ENCODE peak calls at places on chromosome 22, in six cellular contexts. R is CD4-positive, alpha-beta T cell; N is body of pancreas; T is AG04450; D is iPS DF 6.9; F is neural progenitor cell. C is an unnamed sample.

GRCh38 chr22:18078329-18079041 is 695 bp downstream of the PEX26 start:
- DNase-seq in R (no peak), N (peak), F (no peak), T (no peak), D (no peak), C (no peak)

GRCh38 chr22:17368144-17368726 is 1.0 kb upstream of the CECR2 start:
- DNase-seq in T (no peak), R (no peak), D (no peak), F (no peak), N (no peak), C (no peak)

GRCh38 chr22:49368976-49369725 is 458.5 kb downstream of the BRD1 start:
- DNase-seq in N (peak), D (no peak), F (no peak), T (no peak), R (no peak), C (no peak)

GRCh38 chr22:24953294-24954113 is 988 bp downstream of the KIAA1671 start:
- DNase-seq in D (no peak), F (peak), R (no peak), N (peak), T (no peak), C (no peak)

GRCh38 chr22:29105468-29105867 is 32.6 kb downstream of the KREMEN1 start:
- DNase-seq in R (no peak), N (no peak), D (no peak), T (no peak), F (no peak), C (no peak)

GRCh38 chr22:21646608-21647590 is 4.8 kb downstream of the SDF2L1 start:
- DNase-seq in F (peak), N (peak), D (no peak), R (peak), T (peak), C (peak)

GRCh38 chr22:20402960-20403778 is 9.2 kb downstream of the ZNF74 start:
- DNase-seq in T (no peak), N (no peak), D (no peak), R (no peak), F (no peak), C (no peak)

GRCh38 chr22:48884292-48884691 is 943.4 kb downstream of the BRD1 start:
- DNase-seq in D (no peak), R (no peak), F (no peak), N (no peak), T (no peak), C (no peak)

GRCh38 chr22:25950101-25950500 is 208.1 kb downstream of the MYO18B start:
- DNase-seq in N (no peak), R (no peak), T (no peak), F (no peak), D (no peak), C (no peak)

GRCh38 chr22:21775061-21775460 is 39.5 kb upstream of the YPEL1 start:
- DNase-seq in N (no peak), F (no peak), T (no peak), D (no peak), R (no peak), C (no peak)

GRCh38 chr22:43876866-43877509 is 14.7 kb upstream of the SULT4A1 start:
- DNase-seq in R (no peak), D (no peak), F (no peak), T (no peak), N (no peak), C (no peak)

GRCh38 chr22:46007848-46008261 is 30.9 kb upstream of the WNT7B start:
- DNase-seq in T (peak), D (no peak), N (peak), F (no peak), R (no peak), C (peak)

GRCh38 chr22:34055525-34056200 is 135.4 kb upstream of the LARGE1 start:
- DNase-seq in R (no peak), F (peak), N (no peak), T (no peak), D (peak), C (no peak)

GRCh38 chr22:30947821-30948454 is 20.6 kb downstream of the MORC2 start:
- DNase-seq in F (peak), D (no peak), N (no peak), R (no peak), T (peak), C (no peak)

GRCh38 chr22:45692549-45692948 is 20.9 kb downstream of the ATXN10 start:
- DNase-seq in N (no peak), D (no peak), F (no peak), R (no peak), T (no peak), C (no peak)

GRCh38 chr22:29359469-29359868 is 28.9 kb downstream of the AP1B1 start:
- DNase-seq in N (peak), D (peak), R (no peak), T (no peak), F (peak), C (no peak)

GRCh38 chr22:39392341-39392948 is 7.1 kb upstream of the TAB1 start:
- DNase-seq in R (no peak), N (no peak), T (no peak), D (no peak), F (no peak), C (no peak)

GRCh38 chr22:47167056-47167455 is 404.6 kb downstream of the TBC1D22A start:
- DNase-seq in R (no peak), F (no peak), T (no peak), N (no peak), D (no peak), C (no peak)

GRCh38 chr22:23531283-23531921 is 48.7 kb downstream of the IGLL1 start:
- DNase-seq in D (no peak), R (no peak), N (no peak), F (no peak), T (no peak), C (no peak)

GRCh38 chr22:35821654-35822053 is 104.0 kb downstream of the APOL5 start:
- DNase-seq in D (no peak), T (no peak), R (no peak), F (no peak), N (no peak), C (no peak)

GRCh38 chr22:29190051-29190450 is 15.6 kb upstream of the EMID1 start:
- DNase-seq in R (no peak), T (no peak), N (no peak), F (no peak), D (no peak), C (no peak)

GRCh38 chr22:33210129-33210784 is 152.1 kb upstream of the SYN3 start:
- DNase-seq in N (peak), T (no peak), D (peak), F (peak), R (no peak), C (no peak)

GRCh38 chr22:24985824-24986214 is 33.3 kb downstream of the KIAA1671 start:
- DNase-seq in T (no peak), N (no peak), F (no peak), D (no peak), R (no peak), C (no peak)

DNA sequence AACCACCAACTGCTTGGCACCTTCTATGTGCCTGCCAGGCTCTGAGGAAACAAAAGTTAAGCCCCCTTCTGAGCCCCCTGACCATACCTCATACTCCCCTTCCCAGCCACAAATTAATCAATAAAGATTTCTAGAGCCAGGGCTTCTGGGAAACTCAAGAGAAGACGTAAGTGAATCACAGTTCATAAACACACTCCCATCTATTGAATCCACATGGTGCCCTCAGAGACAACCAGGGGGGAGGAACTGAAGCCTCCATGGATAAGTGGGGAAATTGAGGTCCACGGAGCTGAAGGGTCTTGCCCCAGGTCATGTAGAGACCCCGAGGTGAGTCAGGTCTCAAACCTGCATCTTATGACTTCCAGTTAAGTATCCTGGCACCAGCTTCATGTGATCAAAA is 150.6 kb downstream of the MN1 start:
- DNase-seq in R (no peak), D (no peak), T (no peak), F (no peak), N (no peak), C (no peak)
- H3K27ac ChIP-seq in R (no peak), D (no peak), T (no peak), F (no peak), N (no peak), C (no peak)

DNA sequence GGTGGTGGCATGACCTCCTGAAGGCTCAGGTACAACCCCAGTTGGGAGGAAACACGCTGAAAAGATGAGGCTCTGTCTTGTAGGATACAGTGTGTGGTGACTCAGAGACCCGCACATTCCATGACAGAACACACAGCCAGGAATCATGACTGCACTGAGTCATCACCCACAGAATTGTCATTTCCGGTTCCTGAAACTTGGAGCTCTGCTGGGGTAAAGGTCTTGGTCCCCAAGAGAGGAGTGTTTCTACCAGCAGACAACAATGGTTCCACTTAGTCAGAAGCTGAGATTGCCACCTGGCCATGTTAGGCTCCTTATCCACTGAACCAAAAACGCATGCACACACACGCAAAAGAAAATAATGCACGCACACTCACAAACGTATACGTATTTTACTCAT is 31.5 kb upstream of the CYB5R3 start:
- DNase-seq in D (no peak), F (no peak), R (no peak), T (peak), N (no peak), C (no peak)
- H3K27ac ChIP-seq in D (no peak), F (no peak), R (no peak), T (peak), N (no peak), C (no peak)

DNA sequence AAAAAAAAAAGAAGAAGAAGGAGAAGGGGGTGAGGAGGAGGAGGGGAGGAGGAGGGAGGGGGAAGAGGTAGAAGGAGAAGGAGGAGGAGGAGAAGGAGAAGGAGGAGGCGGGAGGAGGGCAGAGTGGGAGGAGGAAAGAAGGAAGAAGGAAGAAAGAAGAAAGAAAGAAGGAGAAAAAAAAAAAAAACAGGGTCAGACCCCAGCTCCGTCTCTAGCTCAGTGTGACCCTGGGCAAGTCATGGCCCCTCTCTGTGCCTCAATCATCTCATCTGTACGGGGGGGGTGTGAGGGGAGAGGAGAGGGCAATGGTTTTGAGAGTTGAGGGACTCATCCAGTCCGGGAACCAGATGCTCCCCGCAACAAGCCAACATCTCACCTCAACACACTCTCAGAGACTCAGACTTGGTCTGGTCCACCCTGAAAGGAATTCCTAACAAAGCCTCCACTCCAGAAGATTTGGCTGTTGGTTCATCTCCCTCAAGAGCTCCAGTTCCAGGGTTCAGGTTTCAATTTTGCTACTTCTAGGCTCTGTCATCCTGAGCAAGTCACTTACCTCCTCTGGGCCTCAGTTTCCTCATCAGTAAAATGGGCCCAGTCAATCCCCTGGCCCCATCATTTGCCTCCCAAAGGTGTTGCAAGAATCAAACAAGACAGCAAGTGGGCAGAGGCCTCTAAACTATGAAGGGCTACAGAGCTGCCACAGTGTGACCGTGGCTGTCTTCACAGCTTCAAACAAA is 7.7 kb downstream of the CARD10 start:
- DNase-seq in N (no peak), T (no peak), D (no peak), R (no peak), F (no peak), C (no peak)
- H3K27ac ChIP-seq in N (peak), T (peak), D (no peak), R (no peak), F (no peak), C (no peak)

DNA sequence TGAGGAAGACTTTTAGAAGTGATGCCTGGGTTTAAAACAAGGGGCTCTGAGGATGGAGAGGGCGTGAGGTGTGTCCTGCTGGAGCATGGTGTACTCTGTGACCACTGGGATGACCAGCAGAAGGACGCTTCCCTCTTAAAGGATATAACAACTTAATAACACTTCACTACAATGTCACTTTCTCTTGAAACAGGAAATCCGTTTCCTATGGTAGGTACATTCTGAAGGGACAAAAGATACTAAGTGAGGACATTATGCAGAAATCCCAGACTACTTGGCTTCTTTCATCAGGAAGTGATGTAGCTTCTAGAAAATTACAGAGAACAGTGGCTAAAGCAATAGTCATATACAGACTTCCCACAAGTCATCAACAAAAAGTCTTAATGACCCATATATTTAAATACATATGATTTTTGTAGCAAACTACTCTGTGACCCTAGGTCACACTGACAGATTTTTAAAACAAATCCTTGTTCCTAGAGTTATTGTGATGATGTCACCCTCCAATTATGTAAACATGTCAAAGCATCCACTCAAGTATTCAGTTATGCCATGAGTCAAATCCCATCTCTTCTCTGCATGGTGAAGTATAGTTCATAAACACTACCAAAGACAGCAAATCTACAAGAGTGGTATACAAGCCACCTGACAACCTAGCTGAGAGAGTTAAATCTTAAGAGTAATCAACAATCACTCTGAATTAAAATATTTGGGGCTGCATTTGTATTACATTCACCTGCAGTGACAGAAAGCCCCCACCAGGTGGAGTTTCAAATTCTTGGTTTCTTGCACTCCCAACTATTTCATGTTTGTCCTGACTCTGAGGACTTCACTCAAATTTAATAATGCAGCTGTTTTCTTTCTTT is 32.8 kb downstream of the PITPNB start:
- DNase-seq in N (peak), D (no peak), F (peak), R (peak), T (peak), C (no peak)
- H3K27ac ChIP-seq in N (peak), D (no peak), F (no peak), R (no peak), T (peak), C (no peak)

C was measured in substantia nigra.